ENCODE peak calls at places on chromosome 18, in four cellular contexts. D, W, N and Z are unnamed samples.

GRCh38 chr18:59189746-59190145 is 30.2 kb upstream of the GRP start:
- DNase-seq in D (no peak), W (peak), N (no peak), Z (no peak)

GRCh38 chr18:28715206-28715605 is 538.3 kb upstream of the CDH2 start:
- DNase-seq in D (no peak), W (no peak), N (no peak), Z (no peak)

GRCh38 chr18:64380117-64380516 is 231.2 kb upstream of the LINC00305 start:
- DNase-seq in D (no peak), W (no peak), N (no peak), Z (no peak)

GRCh38 chr18:23135679-23136325 is 517 bp downstream of the CABLES1 start:
- DNase-seq in D (peak), W (peak), N (no peak), Z (peak)

GRCh38 chr18:43875496-43875895 is 598.2 kb upstream of the SYT4 start:
- DNase-seq in D (no peak), W (no peak), N (no peak), Z (no peak)

GRCh38 chr18:59606193-59607175 is 90.7 kb downstream of the CCBE1 start:
- DNase-seq in D (no peak), W (no peak), N (no peak), Z (no peak)

GRCh38 chr18:35875566-35875965 is 96.9 kb upstream of the RMP24 start:
- DNase-seq in D (no peak), W (no peak), N (no peak), Z (no peak)

GRCh38 chr18:12242658-12243260 is 11.4 kb upstream of the CIDEA start:
- DNase-seq in D (no peak), W (no peak), N (no peak), Z (no peak)

GRCh38 chr18:70422061-70422965 is 133.5 kb downstream of the SOCS6 start:
- DNase-seq in D (peak), W (no peak), N (peak), Z (no peak)

GRCh38 chr18:58136865-58137264 is 92.8 kb downstream of the NEDD4L start:
- DNase-seq in D (no peak), W (no peak), N (no peak), Z (no peak)

GRCh38 chr18:2891526-2892431 is 45.0 kb downstream of the EMILIN2 start:
- DNase-seq in D (no peak), W (no peak), N (no peak), Z (peak)

GRCh38 chr18:55786651-55787272 is 198.8 kb upstream of the TCF4 start:
- DNase-seq in D (no peak), W (no peak), N (no peak), Z (no peak)

GRCh38 chr18:61546598-61546997 is 213.4 kb downstream of the CDH20 start:
- DNase-seq in D (no peak), W (no peak), N (no peak), Z (no peak)

GRCh38 chr18:54532962-54533361 is 58.1 kb upstream of the DYNAP start:
- DNase-seq in D (no peak), W (no peak), N (no peak), Z (no peak)

GRCh38 chr18:10912790-10913560 is 236.4 kb downstream of the PIEZO2 start:
- DNase-seq in D (no peak), W (no peak), N (no peak), Z (no peak)

GRCh38 chr18:1653873-1654272 is 749.2 kb downstream of the ADCYAP1 start:
- DNase-seq in D (no peak), W (no peak), N (no peak), Z (no peak)

GRCh38 chr18:70892381-70892780 is 603.5 kb downstream of the SOCS6 start:
- DNase-seq in D (no peak), W (no peak), N (no peak), Z (no peak)

GRCh38 chr18:68972176-68972575 is 174.3 kb downstream of the CCDC102B start:
- DNase-seq in D (no peak), W (no peak), N (no peak), Z (no peak)

GRCh38 chr18:57057890-57058289 is 89.0 kb upstream of the BOD1L2 start:
- DNase-seq in D (no peak), W (no peak), N (no peak), Z (no peak)

GRCh38 chr18:77012751-77013550 is 119.6 kb downstream of the MBP start:
- DNase-seq in D (no peak), W (no peak), N (no peak), Z (no peak)

GRCh38 chr18:63195410-63196159 is 124.0 kb downstream of the BCL2 start:
- DNase-seq in D (no peak), W (no peak), N (no peak), Z (no peak)

GRCh38 chr18:58997811-58998337 is 133.2 kb downstream of the ZNF532 start:
- DNase-seq in D (no peak), W (no peak), N (no peak), Z (no peak)

GRCh38 chr18:56869189-56869777 is 218.1 kb downstream of the WDR7 start:
- DNase-seq in D (no peak), W (peak), N (no peak), Z (no peak)

GRCh38 chr18:63515279-63515678 is 26.9 kb upstream of the SERPINB12 start:
- DNase-seq in D (no peak), W (no peak), N (no peak), Z (no peak)

GRCh38 chr18:78903436-78904178 is 76.0 kb upstream of the SALL3 start:
- DNase-seq in D (no peak), W (no peak), N (no peak), Z (no peak)

GRCh38 chr18:26454192-26454591 is 94.2 kb downstream of the KCTD1 start:
- DNase-seq in D (no peak), W (no peak), N (no peak), Z (no peak)

GRCh38 chr18:64330161-64330560 is 181.3 kb upstream of the LINC00305 start:
- DNase-seq in D (no peak), W (no peak), N (no peak), Z (no peak)

GRCh38 chr18:40949138-40949949 is 1005.7 kb upstream of the PIK3C3 start:
- DNase-seq in D (no peak), W (no peak), N (no peak), Z (no peak)

GRCh38 chr18:56823986-56824385 is 172.8 kb downstream of the WDR7 start:
- DNase-seq in D (no peak), W (no peak), N (no peak), Z (no peak)

GRCh38 chr18:13540783-13541182 is 185.6 kb downstream of the FAM210A start:
- DNase-seq in D (no peak), W (peak), N (no peak), Z (peak)

GRCh38 chr18:59612461-59612860 is 84.8 kb downstream of the CCBE1 start:
- DNase-seq in D (no peak), W (no peak), N (no peak), Z (no peak)

GRCh38 chr18:34867520-34867919 is 157.4 kb downstream of the DTNA start:
- DNase-seq in D (no peak), W (no peak), N (no peak), Z (no peak)

GRCh38 chr18:52670903-52671302 is 330.9 kb downstream of the DCC start:
- DNase-seq in D (no peak), W (no peak), N (no peak), Z (no peak)

GRCh38 chr18:26425148-26425531 is 123.2 kb downstream of the KCTD1 start:
- DNase-seq in D (no peak), W (no peak), N (peak), Z (no peak)

GRCh38 chr18:32328379-32328778 is 138.5 kb downstream of the MEP1B start:
- DNase-seq in D (no peak), W (no peak), N (no peak), Z (no peak)

GRCh38 chr18:36187138-36187825 is at the start of gene MOCOS:
- DNase-seq in D (peak), W (peak), N (peak), Z (peak)

GRCh38 chr18:13368080-13368813 is 149.7 kb downstream of the LDLRAD4 start:
- DNase-seq in D (no peak), W (no peak), N (no peak), Z (no peak)

GRCh38 chr18:74990563-74991081 is 218.3 kb downstream of the PTGR3 start:
- DNase-seq in D (no peak), W (peak), N (no peak), Z (no peak)

GRCh38 chr18:74994502-74995403 is 214.2 kb downstream of the PTGR3 start:
- DNase-seq in D (no peak), W (peak), N (no peak), Z (no peak)

GRCh38 chr18:74996055-74996454 is 212.9 kb downstream of the PTGR3 start:
- DNase-seq in D (no peak), W (no peak), N (no peak), Z (no peak)

DNA sequence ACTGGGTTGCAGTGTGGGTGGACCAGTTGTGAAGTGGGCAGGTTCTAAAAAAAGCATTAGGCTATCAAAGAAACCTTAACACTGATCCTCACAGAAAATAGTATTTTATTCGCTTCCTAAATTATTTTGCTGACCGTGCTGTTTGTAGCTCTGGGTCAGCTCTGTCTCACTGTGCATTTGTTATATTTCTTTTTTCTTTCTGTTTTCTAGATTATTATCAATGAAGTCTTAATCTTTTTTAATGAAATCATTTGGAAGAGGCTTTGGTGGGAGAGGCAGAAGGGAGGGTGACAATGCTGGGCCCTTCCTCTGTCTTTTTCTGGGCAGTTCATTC is 213.6 kb downstream of the PTGR3 start:
- DNase-seq in D (no peak), W (no peak), N (no peak), Z (no peak)
- H3K4me3 ChIP-seq in D (no peak), W (peak), N (no peak), Z (peak)

DNA sequence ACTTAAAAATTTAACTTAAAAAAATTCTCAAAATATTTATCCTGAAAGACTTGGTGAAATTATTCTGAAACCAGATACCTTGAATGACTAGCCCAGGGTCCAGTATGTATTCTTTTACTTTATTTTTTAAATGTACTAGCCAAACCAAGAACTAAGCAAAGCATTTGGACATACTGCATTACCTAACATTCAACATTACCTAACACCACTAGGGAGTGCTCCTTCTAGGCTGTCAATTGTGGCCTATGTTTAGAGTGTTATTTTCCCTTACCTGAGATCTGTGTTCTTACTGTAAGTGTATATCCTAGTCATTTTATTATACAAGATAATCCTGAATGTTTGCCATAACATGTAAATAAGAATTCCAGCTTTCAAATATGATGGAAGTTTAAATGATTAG is 496.6 kb downstream of the PTPRM start:
- DNase-seq in D (no peak), W (no peak), N (no peak), Z (no peak)
- H3K4me3 ChIP-seq in D (no peak), W (no peak), N (no peak), Z (no peak)

GRCh38 chr18:79963658-79964329 is 649 bp upstream of the HSBP1L1 start:
- DNase-seq in D (no peak), W (no peak), N (no peak), Z (no peak)
- H3K4me3 ChIP-seq in D (peak), W (no peak), N (peak), Z (peak)

GRCh38 chr18:74288730-74289129 is 3.0 kb downstream of the CYB5A start:
- DNase-seq in D (no peak), W (no peak), N (peak), Z (no peak)
- H3K4me3 ChIP-seq in D (no peak), W (no peak), N (peak), Z (no peak)

GRCh38 chr18:46333371-46334199 is 229.4 kb downstream of the HAUS1 start:
- DNase-seq in D (peak), W (no peak), N (peak), Z (no peak)

GRCh38 chr18:46334200-46334553 is 230.0 kb downstream of the HAUS1 start:
- DNase-seq in D (peak), W (no peak), N (peak), Z (no peak)

GRCh38 chr18:46332286-46332801 is 228.2 kb downstream of the HAUS1 start:
- DNase-seq in D (peak), W (no peak), N (no peak), Z (no peak)

GRCh38 chr18:46331316-46331715 is 227.1 kb downstream of the HAUS1 start:
- DNase-seq in D (no peak), W (no peak), N (no peak), Z (no peak)

DNA sequence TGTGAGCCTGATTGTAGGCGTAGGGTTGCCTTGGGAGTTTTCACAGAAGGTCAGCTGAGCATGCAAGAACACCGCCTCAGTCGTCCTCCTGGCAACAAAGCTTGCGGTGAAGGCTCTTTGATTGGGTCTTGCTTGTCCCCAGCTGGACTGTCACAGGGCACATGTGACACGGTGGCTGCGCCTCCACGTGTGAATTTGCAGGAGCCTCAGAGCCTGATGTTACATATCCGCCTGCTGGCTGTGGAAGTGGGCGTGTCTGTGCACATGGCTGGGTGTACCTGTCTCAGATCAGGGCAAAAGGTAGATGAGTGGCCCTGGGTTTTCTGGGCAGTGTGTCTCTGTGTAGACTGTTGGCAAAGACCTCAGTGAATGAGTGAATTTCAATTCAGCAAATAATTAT is 228.8 kb downstream of the HAUS1 start:
- DNase-seq in D (peak), W (peak), N (no peak), Z (no peak)
- H3K4me3 ChIP-seq in D (no peak), W (no peak), N (peak), Z (no peak)

GRCh38 chr18:49476664-49477411 is 10.2 kb downstream of the C18orf32 start:
- DNase-seq in D (no peak), W (no peak), N (no peak), Z (no peak)
- H3K4me3 ChIP-seq in D (no peak), W (no peak), N (no peak), Z (no peak)

GRCh38 chr18:37552296-37552695 is 13.3 kb downstream of the CELF4 start:
- DNase-seq in D (no peak), W (no peak), N (no peak), Z (no peak)

GRCh38 chr18:37554399-37554787 is 11.2 kb downstream of the CELF4 start:
- DNase-seq in D (peak), W (no peak), N (no peak), Z (no peak)

GRCh38 chr18:37551249-37551648 is 14.3 kb downstream of the CELF4 start:
- DNase-seq in D (no peak), W (no peak), N (no peak), Z (no peak)

GRCh38 chr18:37551846-37552245 is 13.8 kb downstream of the CELF4 start:
- DNase-seq in D (no peak), W (no peak), N (no peak), Z (no peak)

DNA sequence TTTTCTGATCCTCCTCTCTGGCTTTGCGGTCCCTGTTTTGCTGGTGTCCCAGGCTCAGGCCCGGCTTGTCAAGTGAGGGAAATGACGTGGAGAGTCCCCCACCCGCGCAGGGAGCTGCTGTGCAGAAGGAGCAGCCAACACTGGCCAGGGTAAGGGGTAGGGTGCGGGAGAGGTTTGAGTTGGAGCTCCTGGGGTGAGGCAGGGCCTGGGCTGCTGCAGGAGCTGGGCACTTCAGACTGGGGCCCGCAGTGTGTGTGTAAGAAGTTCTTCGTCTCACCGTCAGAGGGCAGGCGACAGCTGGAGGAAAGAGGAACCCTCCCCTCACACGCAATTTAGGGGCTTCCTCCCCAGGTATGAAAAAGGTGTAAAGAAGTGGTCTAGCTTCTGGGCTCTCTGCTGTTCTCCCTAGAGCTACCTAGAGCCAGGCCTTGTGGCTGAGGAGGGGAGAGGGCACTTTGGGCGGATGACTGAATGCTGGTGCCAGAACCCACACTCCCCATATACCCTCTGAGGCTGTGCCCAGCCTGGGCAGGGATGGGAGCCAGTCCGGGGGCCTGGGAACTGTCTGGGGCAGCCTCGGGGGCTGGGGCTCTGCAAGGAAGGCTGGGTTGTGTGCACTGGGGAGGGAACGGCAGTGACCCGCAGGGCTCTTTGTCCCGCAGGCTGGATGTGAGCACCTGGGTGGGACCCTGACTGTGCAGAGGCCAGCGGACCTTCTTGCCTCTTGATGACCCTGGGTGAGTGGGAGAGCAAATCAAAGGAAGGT is 11.8 kb downstream of the CELF4 start:
- DNase-seq in D (no peak), W (no peak), N (no peak), Z (no peak)
- H3K4me3 ChIP-seq in D (no peak), W (no peak), N (no peak), Z (no peak)

GRCh38 chr18:5197032-5197434 is at the start of gene AKAIN1:
- DNase-seq in D (no peak), W (peak), N (no peak), Z (no peak)

GRCh38 chr18:5197461-5197860 is 404 bp upstream of the AKAIN1 start:
- DNase-seq in D (no peak), W (no peak), N (no peak), Z (no peak)

GRCh38 chr18:5195656-5196055 is 1.4 kb downstream of the AKAIN1 start:
- DNase-seq in D (no peak), W (no peak), N (no peak), Z (no peak)

DNA sequence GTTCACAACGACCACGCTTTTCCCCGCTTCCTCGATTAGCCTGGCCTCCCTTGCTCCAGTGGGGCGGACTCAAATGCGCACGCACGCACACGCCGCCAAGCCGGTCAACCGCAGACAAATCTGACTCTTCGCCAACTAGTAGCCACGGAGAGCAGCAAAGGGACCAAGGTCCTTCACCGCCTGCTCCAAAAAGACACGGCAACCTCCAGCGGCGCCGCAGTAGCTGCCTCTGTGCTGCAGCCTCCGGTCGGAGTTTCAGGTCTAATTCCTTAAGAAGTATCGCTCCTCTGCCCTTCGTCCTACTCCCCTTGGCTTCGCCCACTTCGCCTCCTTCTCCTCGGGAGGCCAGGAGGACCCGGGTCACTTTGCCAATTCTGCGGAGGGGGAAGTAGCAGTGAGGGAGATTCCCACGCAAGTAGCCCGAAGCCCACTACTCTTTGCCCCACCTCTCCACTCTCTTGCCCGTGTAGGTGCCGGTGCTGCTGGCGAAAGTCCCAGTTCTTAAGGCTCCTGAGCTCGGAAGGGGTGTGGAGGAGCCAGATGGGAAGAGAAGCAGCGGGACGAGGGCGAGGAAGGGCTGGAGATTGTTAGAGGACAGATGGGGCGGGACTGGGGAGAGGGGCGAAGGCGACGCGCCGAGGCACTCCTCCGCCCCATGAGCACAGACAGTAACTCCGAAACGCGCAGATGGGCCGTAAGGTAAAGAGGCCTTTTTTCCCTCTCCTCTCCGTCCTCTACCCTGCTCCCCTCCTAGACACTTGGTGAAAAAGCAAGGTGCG is 615 bp downstream of the AKAIN1 start:
- DNase-seq in D (no peak), W (no peak), N (no peak), Z (no peak)
- H3K4me3 ChIP-seq in D (no peak), W (no peak), N (no peak), Z (no peak)